ENCODE peak calls at places on chromosome 16, in ten cellular contexts. Z, H, M, E, A, N, D, T, X and S are unnamed samples.

GRCh38 chr16:54466233-54466632 is 179.6 kb upstream of the IRX3 start:
- DNase-seq in D (no peak), N (no peak), H (no peak), X (no peak), A (no peak), T (no peak), M (no peak), E (no peak), Z (no peak), S (no peak)

GRCh38 chr16:86882586-86883280 is 304.4 kb downstream of the FOXL1 start:
- DNase-seq in M (no peak), T (peak; percentile 86), X (no peak), D (peak; percentile 34), A (peak; percentile 43), N (no peak), Z (peak; percentile 58), H (peak; percentile 32), E (peak; percentile 45), S (no peak)

GRCh38 chr16:12067714-12068401 is 91.3 kb downstream of the SNX29 start:
- DNase-seq in Z (peak; percentile 75), H (peak; percentile 72), T (peak; percentile 92), E (peak; percentile 57), A (peak; percentile 50), M (peak; percentile 77), D (peak; percentile 69), N (peak; percentile 81), X (no peak), S (peak; percentile 52)

GRCh38 chr16:87226926-87227650 is 90.1 kb downstream of the C16orf95 start:
- DNase-seq in M (no peak), A (no peak), H (peak; percentile 43), D (no peak), N (no peak), Z (no peak), E (no peak), X (no peak), T (peak; percentile 90), S (no peak)

GRCh38 chr16:19017179-19017578 is 33.4 kb downstream of the TMC7 start:
- DNase-seq in T (no peak), N (no peak), Z (no peak), H (no peak), X (no peak), D (no peak), E (no peak), A (no peak), M (no peak), S (no peak)

GRCh38 chr16:18013863-18014262 is 322.7 kb downstream of the NPIPA8 start:
- DNase-seq in T (no peak), M (no peak), A (no peak), N (no peak), E (no peak), Z (no peak), X (no peak), D (no peak), H (no peak), S (no peak)

GRCh38 chr16:14337303-14338191 is 266.4 kb downstream of the MRTFB start:
- DNase-seq in M (no peak), E (no peak), X (no peak), N (no peak), T (peak; percentile 49), D (peak; percentile 39), A (no peak), Z (no peak), H (no peak), S (no peak)

GRCh38 chr16:50925758-50926357 is 184.0 kb downstream of the CYLD start:
- DNase-seq in T (peak; percentile 24), Z (no peak), H (no peak), X (no peak), E (no peak), M (no peak), N (no peak), A (peak; percentile 80), D (peak; percentile 27), S (no peak)

GRCh38 chr16:528111-529011 is 849 bp downstream of the CAPN15 start:
- DNase-seq in E (no peak), H (no peak), M (peak; percentile 62), Z (peak; percentile 57), X (no peak), A (peak; percentile 78), D (peak; percentile 54), N (peak; percentile 36), T (peak; percentile 66), S (peak; percentile 47)

GRCh38 chr16:67399218-67399733 is 6.0 kb upstream of the TPPP3 start:
- DNase-seq in D (peak; percentile 47), X (no peak), E (peak; percentile 83), Z (peak; percentile 71), A (no peak), H (no peak), N (peak; percentile 37), T (no peak), M (peak; percentile 90), S (no peak)

GRCh38 chr16:13923703-13924298 is 3.8 kb downstream of the ERCC4 start:
- DNase-seq in D (no peak), E (no peak), T (peak; percentile 83), M (peak; percentile 56), X (no peak), Z (peak; percentile 55), H (peak; percentile 22), N (peak; percentile 68), A (peak; percentile 24), S (no peak)

GRCh38 chr16:79589495-79590134 is 10.9 kb downstream of the MAF start:
- DNase-seq in T (no peak), D (no peak), N (no peak), E (no peak), Z (no peak), M (no peak), A (no peak), H (no peak), X (no peak), S (no peak)

GRCh38 chr16:30046588-30046987 is 15.5 kb upstream of the TLCD3B start:
- DNase-seq in E (no peak), M (no peak), D (no peak), T (no peak), N (no peak), X (no peak), H (no peak), Z (no peak), A (no peak), S (no peak)

GRCh38 chr16:64416232-64417010 is 705.4 kb downstream of the CDH11 start:
- DNase-seq in Z (no peak), M (no peak), N (no peak), T (peak; percentile 55), D (no peak), X (no peak), E (no peak), H (no peak), A (peak; percentile 12), S (no peak)

GRCh38 chr16:682493-683395 is 1.4 kb downstream of the JMJD8 start:
- DNase-seq in X (no peak), T (no peak), M (no peak), D (no peak), A (no peak), Z (no peak), E (no peak), N (no peak), H (no peak), S (no peak)

GRCh38 chr16:49352923-49353322 is 20.7 kb upstream of the C16orf78 start:
- DNase-seq in H (no peak), D (no peak), X (no peak), N (peak; percentile 23), E (no peak), M (peak; percentile 61), Z (peak; percentile 57), T (no peak), A (no peak), S (peak; percentile 39)
- TF ChIP-seq CTCF in H (peak; percentile 40), D (no peak), X (no peak), N (no peak), E (no peak), M (peak; percentile 60), Z (peak; percentile 24), T (peak; percentile 24), A (peak; percentile 13), S (peak; percentile 55)

DNA sequence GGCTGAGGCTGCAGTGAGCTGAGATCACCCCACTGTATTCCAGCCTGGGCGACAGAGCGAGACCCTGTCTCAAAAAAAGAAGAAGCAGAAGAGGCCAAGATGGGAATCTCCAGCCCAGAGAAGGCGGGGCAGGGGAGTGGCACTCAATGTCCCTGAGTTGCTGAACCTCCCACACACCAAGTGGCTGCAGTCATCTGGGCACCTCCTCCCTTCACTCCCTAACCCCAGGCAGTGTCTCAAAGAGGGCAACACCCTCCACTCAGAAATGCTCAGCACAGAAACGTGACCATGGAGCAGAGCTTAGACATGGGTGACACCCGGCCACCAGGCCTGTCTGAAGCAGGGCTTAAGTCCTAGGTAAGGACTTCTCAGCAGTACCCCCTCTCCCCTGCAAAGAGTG is 36.3 kb upstream of the BCAR1 start:
- DNase-seq in X (no peak), Z (no peak), D (no peak), E (peak; percentile 72), M (no peak), A (no peak), N (no peak), H (no peak), T (no peak), S (no peak)
- H3K4me3 ChIP-seq in X (no peak overlapping the region), Z (no peak overlapping the region), D (no peak overlapping the region), E (no peak overlapping the region), M (no peak overlapping the region), A (no peak overlapping the region), N (no peak overlapping the region), H (no peak overlapping the region), T (no peak overlapping the region), S (no peak overlapping the region)

GRCh38 chr16:49739381-49739780 is 116.5 kb downstream of the ZNF423 start:
- DNase-seq in N (peak; percentile 16), H (no peak), E (no peak), M (peak; percentile 61), A (no peak), Z (peak; percentile 24), X (no peak), D (no peak), T (no peak), S (no peak)
- TF ChIP-seq CTCF in N (no peak), H (peak; percentile 9), E (no peak), M (peak; percentile 51), A (no peak), Z (peak; percentile 6), X (no peak), D (no peak), T (peak; percentile 17), S (peak; percentile 61)

DNA sequence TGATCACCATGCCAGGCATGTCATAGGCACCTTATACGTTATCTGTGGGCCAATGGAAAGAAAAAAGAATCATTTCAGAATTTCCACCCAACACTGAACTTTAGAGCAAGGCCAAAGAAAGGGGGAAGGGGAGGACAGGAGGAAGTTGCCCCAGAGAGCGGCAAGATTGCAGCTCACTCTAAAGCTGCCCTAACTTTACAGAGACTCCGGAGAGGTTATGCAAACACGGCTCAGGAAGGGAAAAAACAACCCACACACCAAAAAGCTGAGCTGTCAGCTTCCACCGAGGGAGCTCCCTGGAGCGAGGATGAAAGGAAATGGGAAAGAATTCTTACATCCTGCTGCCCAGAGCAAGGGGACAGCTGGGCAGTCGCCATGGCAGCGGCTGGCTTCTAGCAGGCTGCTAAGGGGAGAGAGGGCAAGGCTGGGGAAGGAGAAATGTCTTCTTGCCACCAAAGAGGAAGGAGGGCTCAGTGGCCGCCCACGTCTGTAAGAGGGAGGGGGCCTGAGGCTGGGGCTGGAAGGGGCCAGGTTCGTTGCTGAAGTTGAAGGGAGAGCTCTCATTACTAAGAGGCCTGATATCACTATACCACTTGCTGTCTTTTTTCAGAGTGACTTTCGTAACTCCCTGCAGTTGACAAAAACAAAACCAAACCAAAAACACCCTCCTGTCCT is 18.2 kb downstream of the COTL1 start:
- DNase-seq in M (peak; percentile 92), N (peak; percentile 46), D (peak; percentile 26), X (no peak), H (no peak), E (peak; percentile 89), A (peak; percentile 16), T (peak; percentile 79), Z (peak; percentile 60), S (no peak)
- H3K4me3 ChIP-seq in M (peak overlapping the region; percentile 29), N (no peak overlapping the region), D (no peak overlapping the region), X (peak overlapping the region; percentile 28), H (no peak overlapping the region), E (peak overlapping the region; percentile 31), A (no peak overlapping the region), T (peak overlapping the region; percentile 31), Z (no peak overlapping the region), S (no peak overlapping the region)